ENCODE peak calls at places on chromosome 11, in five cellular contexts. One of them, this sample, is unnamed.

GRCh38 chr11:113555071-113555739 is 80.0 kb upstream of the DRD2 start:
- DNase-seq in naive thymus-derived CD4-positive, alpha-beta T cell: no peak
- DNase-seq in MM.1S: no peak
- DNase-seq in kidney: no peak
- DNase-seq in A549: no peak
- DNase-seq in this sample: no peak

GRCh38 chr11:120908521-120909181 is 115.3 kb upstream of the TBCEL start:
- DNase-seq in naive thymus-derived CD4-positive, alpha-beta T cell: no peak
- DNase-seq in MM.1S: no peak
- DNase-seq in kidney: peak; percentile 47
- DNase-seq in A549: no peak
- DNase-seq in this sample: no peak

GRCh38 chr11:118687906-118688305 is 8.5 kb upstream of the TREH start:
- DNase-seq in naive thymus-derived CD4-positive, alpha-beta T cell: no peak
- DNase-seq in MM.1S: no peak
- DNase-seq in kidney: no peak
- DNase-seq in A549: no peak
- DNase-seq in this sample: no peak

GRCh38 chr11:72038491-72038890 is 39.8 kb downstream of the IL18BP start:
- DNase-seq in naive thymus-derived CD4-positive, alpha-beta T cell: no peak
- DNase-seq in MM.1S: no peak
- DNase-seq in kidney: peak; percentile 75
- DNase-seq in A549: no peak
- DNase-seq in this sample: no peak

GRCh38 chr11:70159612-70160570 is 43.2 kb upstream of the FADD start:
- DNase-seq in naive thymus-derived CD4-positive, alpha-beta T cell: no peak
- DNase-seq in MM.1S: no peak
- DNase-seq in kidney: peak; percentile 92
- DNase-seq in A549: peak; percentile 83
- DNase-seq in this sample: no peak

GRCh38 chr11:70265341-70265740 is 5.1 kb upstream of the PPFIA1 start:
- DNase-seq in naive thymus-derived CD4-positive, alpha-beta T cell: no peak
- DNase-seq in MM.1S: peak; percentile 40
- DNase-seq in kidney: peak; percentile 8
- DNase-seq in A549: no peak
- DNase-seq in this sample: no peak

GRCh38 chr11:65852508-65853248 is 5.3 kb downstream of the CFL1 start:
- DNase-seq in naive thymus-derived CD4-positive, alpha-beta T cell: no peak
- DNase-seq in MM.1S: no peak
- DNase-seq in kidney: peak; percentile 80
- DNase-seq in A549: no peak
- DNase-seq in this sample: no peak

GRCh38 chr11:36156486-36157150 is 132.6 kb downstream of the COMMD9 start:
- DNase-seq in naive thymus-derived CD4-positive, alpha-beta T cell: no peak
- DNase-seq in MM.1S: no peak
- DNase-seq in kidney: no peak
- DNase-seq in A549: no peak
- DNase-seq in this sample: no peak

GRCh38 chr11:119094816-119095065 is 6.9 kb downstream of the DPAGT1 start:
- DNase-seq in naive thymus-derived CD4-positive, alpha-beta T cell: no peak
- DNase-seq in MM.1S: peak; percentile 68
- DNase-seq in kidney: peak; percentile 96
- DNase-seq in A549: no peak
- DNase-seq in this sample: peak; percentile 68

GRCh38 chr11:119671561-119672015 is 57.4 kb downstream of the NECTIN1 start:
- DNase-seq in naive thymus-derived CD4-positive, alpha-beta T cell: no peak
- DNase-seq in MM.1S: no peak
- DNase-seq in kidney: no peak
- DNase-seq in A549: no peak
- DNase-seq in this sample: no peak

GRCh38 chr11:69703711-69704507 is at the start of gene FGF19:
- DNase-seq in naive thymus-derived CD4-positive, alpha-beta T cell: no peak
- DNase-seq in MM.1S: no peak
- DNase-seq in kidney: no peak
- DNase-seq in A549: no peak
- DNase-seq in this sample: peak; percentile 14

GRCh38 chr11:114321621-114322257 is 25.5 kb downstream of the NNMT start:
- DNase-seq in naive thymus-derived CD4-positive, alpha-beta T cell: no peak
- DNase-seq in MM.1S: no peak
- DNase-seq in kidney: peak; percentile 88
- DNase-seq in A549: peak; percentile 74
- DNase-seq in this sample: no peak

GRCh38 chr11:43942651-43943356 is 367 bp downstream of the C11orf96 start:
- DNase-seq in naive thymus-derived CD4-positive, alpha-beta T cell: no peak
- DNase-seq in MM.1S: peak; percentile 43
- DNase-seq in kidney: no peak
- DNase-seq in A549: peak; percentile 46
- DNase-seq in this sample: no peak

GRCh38 chr11:27107548-27107947 is 66.9 kb downstream of the BBOX1 start:
- DNase-seq in naive thymus-derived CD4-positive, alpha-beta T cell: no peak
- DNase-seq in MM.1S: no peak
- DNase-seq in kidney: no peak
- DNase-seq in A549: no peak
- DNase-seq in this sample: no peak

GRCh38 chr11:114040706-114041211 is 18.8 kb upstream of the ZBTB16 start:
- DNase-seq in naive thymus-derived CD4-positive, alpha-beta T cell: no peak
- DNase-seq in MM.1S: no peak
- DNase-seq in kidney: no peak
- DNase-seq in A549: peak; percentile 36
- DNase-seq in this sample: no peak

GRCh38 chr11:134132808-134133207 is 63.9 kb downstream of the JAM3 start:
- DNase-seq in naive thymus-derived CD4-positive, alpha-beta T cell: no peak
- DNase-seq in MM.1S: no peak
- DNase-seq in kidney: no peak
- DNase-seq in A549: no peak
- DNase-seq in this sample: no peak

GRCh38 chr11:101723371-101723770 is 139.6 kb upstream of the TRPC6 start:
- DNase-seq in naive thymus-derived CD4-positive, alpha-beta T cell: no peak
- DNase-seq in MM.1S: no peak
- DNase-seq in kidney: no peak
- DNase-seq in A549: no peak
- DNase-seq in this sample: no peak

GRCh38 chr11:46252373-46252914 is 25.0 kb upstream of the CREB3L1 start:
- DNase-seq in naive thymus-derived CD4-positive, alpha-beta T cell: no peak
- DNase-seq in MM.1S: no peak
- DNase-seq in kidney: no peak
- DNase-seq in A549: no peak
- DNase-seq in this sample: peak; percentile 43

GRCh38 chr11:3043315-3043871 is 13.8 kb downstream of the CARS1 start:
- DNase-seq in naive thymus-derived CD4-positive, alpha-beta T cell: no peak
- DNase-seq in MM.1S: no peak
- DNase-seq in kidney: peak; percentile 78
- DNase-seq in A549: no peak
- DNase-seq in this sample: no peak

GRCh38 chr11:123251656-123252344 is 56.8 kb upstream of the CLMP start:
- DNase-seq in naive thymus-derived CD4-positive, alpha-beta T cell: no peak
- DNase-seq in MM.1S: no peak
- DNase-seq in kidney: peak; percentile 92
- DNase-seq in A549: no peak
- DNase-seq in this sample: no peak

DNA sequence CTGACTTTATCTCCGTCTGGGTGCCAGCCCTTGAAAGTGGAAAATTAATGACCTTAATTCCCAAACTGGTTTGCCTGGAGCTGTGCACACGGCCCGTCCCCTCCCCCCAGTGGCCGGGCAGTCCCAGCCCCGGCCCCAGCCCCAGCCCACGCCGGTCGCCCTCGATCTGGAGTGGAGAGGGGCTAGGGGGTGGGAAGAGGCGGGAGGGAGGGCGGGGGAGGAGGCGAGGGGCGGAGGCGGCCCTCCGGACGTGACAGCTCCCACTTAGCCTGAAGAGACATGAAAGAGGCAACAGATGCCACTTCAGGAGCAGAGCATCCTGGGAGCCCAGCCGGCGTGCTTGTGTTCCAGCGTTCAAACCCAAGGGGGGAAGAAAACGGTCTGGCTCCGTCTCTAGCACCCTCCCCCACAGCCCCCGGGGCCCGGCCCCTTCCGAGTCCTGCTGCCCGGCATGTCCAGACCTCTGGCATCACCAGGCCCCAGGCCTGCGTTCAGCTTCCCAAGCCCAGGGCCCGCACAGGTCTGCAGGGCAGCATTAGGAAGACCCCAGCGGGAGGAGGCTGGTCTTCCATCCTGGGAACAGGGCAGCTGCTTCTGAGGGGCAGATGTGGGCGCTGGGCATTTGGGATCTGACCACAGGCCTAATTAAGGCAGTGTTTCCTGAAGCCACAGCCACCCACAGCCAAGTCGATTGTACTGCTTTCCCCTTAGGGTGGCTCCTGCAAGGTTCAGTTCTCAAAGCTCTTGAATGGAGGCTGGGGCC is 20.0 kb upstream of the LMO1 start:
- DNase-seq in naive thymus-derived CD4-positive, alpha-beta T cell: no peak
- DNase-seq in MM.1S: no peak
- DNase-seq in kidney: no peak
- DNase-seq in A549: no peak
- DNase-seq in this sample: peak; percentile 93
- H3K4me3 ChIP-seq in naive thymus-derived CD4-positive, alpha-beta T cell: no peak overlapping the region
- H3K4me3 ChIP-seq in MM.1S: no peak overlapping the region
- H3K4me3 ChIP-seq in kidney: no peak overlapping the region
- H3K4me3 ChIP-seq in A549: no peak overlapping the region
- H3K4me3 ChIP-seq in this sample: no peak overlapping the region

GRCh38 chr11:68345776-68346728 is 33.7 kb downstream of the LRP5 start:
- DNase-seq in naive thymus-derived CD4-positive, alpha-beta T cell: no peak
- DNase-seq in MM.1S: no peak
- DNase-seq in kidney: peak; percentile 83
- DNase-seq in A549: no peak
- DNase-seq in this sample: no peak
- H3K4me1 ChIP-seq in naive thymus-derived CD4-positive, alpha-beta T cell: peaks cover 7% of the 10 kb centered on the region
- H3K4me1 ChIP-seq in MM.1S: no peaks in the 10 kb centered on the region
- H3K4me1 ChIP-seq in kidney: peaks cover 33% of the 10 kb centered on the region
- H3K4me1 ChIP-seq in A549: peaks cover 34% of the 10 kb centered on the region
- H3K4me1 ChIP-seq in this sample: no peaks in the 10 kb centered on the region

DNA sequence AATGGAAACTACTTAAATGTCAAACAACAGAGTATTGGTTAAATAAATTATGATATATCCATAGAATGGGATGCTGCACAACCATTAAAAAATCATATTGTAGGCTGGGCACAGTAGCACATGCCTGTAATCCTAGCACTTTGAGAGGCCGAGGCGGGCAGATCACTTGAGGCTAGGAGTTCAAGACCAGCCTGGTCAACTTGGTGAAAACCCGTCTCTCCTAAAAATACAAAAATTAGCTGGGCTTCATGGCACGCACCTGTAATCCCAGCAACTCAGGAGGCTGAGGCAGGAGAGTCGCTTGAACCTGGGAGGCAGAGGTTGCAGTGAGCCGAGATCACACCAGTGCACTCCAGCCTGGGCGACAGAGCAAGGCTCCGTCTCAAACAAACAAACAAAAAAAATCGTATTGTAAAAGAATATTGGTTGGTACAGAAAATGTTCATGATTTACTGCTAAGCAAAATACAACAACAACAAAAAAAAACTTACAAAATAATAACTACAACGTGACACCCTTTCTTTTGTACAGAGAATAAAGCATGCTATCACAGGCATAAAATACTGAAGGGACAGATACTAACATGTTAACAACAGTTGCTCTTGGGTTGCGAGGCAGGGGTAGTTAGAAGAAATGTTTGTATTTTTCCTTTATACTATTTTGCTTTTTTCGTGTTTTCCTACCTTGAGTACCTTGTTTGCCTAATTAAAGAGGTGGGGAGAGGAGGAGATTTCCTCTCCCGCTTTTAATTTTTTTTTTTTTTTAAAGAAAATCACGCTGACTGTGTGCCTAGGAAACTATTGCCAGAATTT is 21.3 kb upstream of the RRAS2 start:
- DNase-seq in naive thymus-derived CD4-positive, alpha-beta T cell: no peak
- DNase-seq in MM.1S: no peak
- DNase-seq in kidney: no peak
- DNase-seq in A549: no peak
- DNase-seq in this sample: no peak
- H3K4me3 ChIP-seq in naive thymus-derived CD4-positive, alpha-beta T cell: peak overlapping the region; percentile 54
- H3K4me3 ChIP-seq in MM.1S: peak overlapping the region; percentile 55
- H3K4me3 ChIP-seq in kidney: peak overlapping the region; percentile 68
- H3K4me3 ChIP-seq in A549: peak overlapping the region; percentile 50
- H3K4me3 ChIP-seq in this sample: no peak overlapping the region

GRCh38 chr11:117152066-117152465 is 8.0 kb downstream of the PAFAH1B2 start:
- DNase-seq in naive thymus-derived CD4-positive, alpha-beta T cell: no peak
- DNase-seq in MM.1S: no peak
- DNase-seq in kidney: no peak
- DNase-seq in A549: no peak
- DNase-seq in this sample: no peak
- H3K4me1 ChIP-seq in naive thymus-derived CD4-positive, alpha-beta T cell: peaks cover 6% of the 10 kb centered on the region
- H3K4me1 ChIP-seq in MM.1S: no peaks in the 10 kb centered on the region
- H3K4me1 ChIP-seq in kidney: no peaks in the 10 kb centered on the region
- H3K4me1 ChIP-seq in A549: peaks cover 5% of the 10 kb centered on the region
- H3K4me1 ChIP-seq in this sample: peaks cover 13% of the 10 kb centered on the region

DNA sequence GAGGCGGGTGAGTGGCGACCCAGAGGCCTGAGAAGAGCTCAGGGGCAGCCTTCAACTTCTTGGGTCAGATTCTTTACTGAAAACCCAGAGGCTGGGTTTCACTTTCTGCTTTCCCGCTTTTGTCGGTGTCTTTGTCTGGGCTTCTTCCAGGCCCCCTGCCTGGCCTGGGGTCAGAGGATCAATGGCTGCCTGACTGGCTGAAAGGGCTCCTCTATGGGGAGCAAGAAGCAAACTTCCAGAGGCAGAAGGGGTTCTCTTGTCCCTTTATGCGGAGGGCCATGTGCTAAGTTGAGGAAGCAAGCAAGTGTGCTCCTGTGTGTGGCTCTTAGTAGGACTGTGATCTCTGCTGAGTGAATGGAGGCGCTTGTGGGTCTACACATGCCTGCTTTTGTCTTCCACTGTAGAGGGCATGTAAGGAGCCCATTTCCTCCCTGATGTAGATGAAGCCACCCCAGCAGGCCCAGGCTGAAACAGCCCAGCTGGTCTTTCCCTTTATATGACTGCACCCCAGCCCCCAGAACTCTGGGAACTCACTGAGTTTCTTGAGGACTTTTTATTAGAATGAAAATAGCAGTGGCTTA is 1.0 kb upstream of the PKNOX2 start:
- DNase-seq in naive thymus-derived CD4-positive, alpha-beta T cell: no peak
- DNase-seq in MM.1S: no peak
- DNase-seq in kidney: no peak
- DNase-seq in A549: no peak
- DNase-seq in this sample: no peak
- H3K4me3 ChIP-seq in naive thymus-derived CD4-positive, alpha-beta T cell: no peak overlapping the region
- H3K4me3 ChIP-seq in MM.1S: no peak overlapping the region
- H3K4me3 ChIP-seq in kidney: no peak overlapping the region
- H3K4me3 ChIP-seq in A549: no peak overlapping the region
- H3K4me3 ChIP-seq in this sample: no peak overlapping the region